ENCODE peak calls at places on chromosomes 2 and 18, in nine cellular contexts. M is cardiac muscle cell, D is endothelial cell, Z is uterus, U is nephron progenitor cell, R is stomach, J is foreskin fibroblast, A is IMR-90, O is osteocyte. I is an unnamed sample.

GRCh38 chr2:133792223-133792622 is 224.0 kb upstream of the NCKAP5 start:
- DNase-seq in J (no peak), Z (no peak), O (no peak), A (no peak), D (no peak), R (no peak), U (no peak), M (no peak), I (no peak)

GRCh38 chr2:182655750-182656149 is 60.3 kb upstream of the DNAJC10 start:
- DNase-seq in Z (no peak), A (no peak), O (no peak), M (no peak), J (no peak), D (no peak), R (no peak), U (no peak), I (no peak)

GRCh38 chr18:35456181-35456850 is 41.4 kb downstream of the INO80C start:
- DNase-seq in U (no peak), R (no peak), M (peak), D (no peak), A (peak), O (no peak), Z (peak), J (no peak), I (no peak)

GRCh38 chr2:52036853-52037252 is 1004.9 kb upstream of the NRXN1 start:
- DNase-seq in D (no peak), Z (no peak), J (no peak), U (no peak), M (no peak), A (no peak), R (no peak), O (no peak), I (no peak)

GRCh38 chr2:68295523-68295922 is 24.2 kb downstream of the CNRIP1 start:
- DNase-seq in R (no peak), O (no peak), U (no peak), Z (no peak), J (no peak), A (no peak), M (no peak), D (no peak), I (no peak)

GRCh38 chr2:74267068-74267467 is 68.7 kb downstream of the MTHFD2 start:
- DNase-seq in A (no peak), Z (no peak), O (no peak), J (no peak), R (peak), U (no peak), M (no peak), D (no peak), I (no peak)

GRCh38 chr18:58174285-58174684 is 130.3 kb downstream of the NEDD4L start:
- DNase-seq in O (no peak), U (no peak), D (no peak), R (no peak), Z (no peak), J (no peak), A (no peak), M (no peak), I (no peak)

GRCh38 chr2:212618636-212619035 is 80.0 kb upstream of the ERBB4 start:
- DNase-seq in R (no peak), O (no peak), U (no peak), D (no peak), M (no peak), J (no peak), A (peak), Z (no peak), I (no peak)

GRCh38 chr2:134252092-134252775 is 1.6 kb upstream of the MGAT5 start:
- DNase-seq in D (no peak), Z (no peak), M (no peak), A (peak), U (no peak), O (no peak), J (peak), R (no peak), I (no peak)

GRCh38 chr18:58996131-58996632 is 131.5 kb downstream of the ZNF532 start:
- DNase-seq in M (peak), J (peak), R (no peak), O (no peak), D (no peak), Z (no peak), A (peak), U (no peak), I (no peak)

GRCh38 chr18:7230646-7231349 is at the start of gene LRRC30:
- DNase-seq in O (no peak), M (no peak), U (no peak), A (no peak), R (no peak), Z (no peak), J (no peak), D (no peak), I (no peak)

GRCh38 chr2:120456867-120457266 is 110.9 kb downstream of the INHBB start:
- DNase-seq in D (no peak), A (no peak), R (no peak), O (no peak), Z (no peak), M (no peak), U (no peak), J (no peak), I (no peak)

GRCh38 chr2:74817333-74817732 is 16.6 kb upstream of the HK2 start:
- DNase-seq in U (no peak), M (no peak), A (no peak), O (no peak), R (no peak), D (no peak), J (no peak), Z (no peak), I (no peak)

GRCh38 chr2:3126686-3127278 is 250.8 kb downstream of the EIPR1 start:
- DNase-seq in M (peak), R (no peak), A (no peak), J (no peak), O (no peak), U (no peak), D (peak), Z (no peak), I (no peak)

GRCh38 chr2:70978388-70979357 is at the start of gene ANKRD53:
- DNase-seq in Z (peak), J (peak), O (peak), A (no peak), R (peak), M (peak), U (peak), D (peak), I (peak)

GRCh38 chr2:1771626-1772280 is 27.4 kb upstream of the PXDN start:
- DNase-seq in Z (no peak), A (no peak), M (no peak), O (no peak), R (peak), J (no peak), D (no peak), U (no peak), I (no peak)

GRCh38 chr2:135647836-135648579 is 93.6 kb upstream of the UBXN4 start:
- DNase-seq in Z (no peak), M (no peak), O (no peak), A (no peak), J (no peak), D (no peak), U (no peak), R (no peak), I (no peak)

GRCh38 chr2:182616471-182617393 is 99.3 kb upstream of the DNAJC10 start:
- DNase-seq in D (no peak), U (no peak), A (peak), M (peak), R (no peak), Z (no peak), J (peak), O (no peak), I (no peak)

GRCh38 chr2:32748158-32748557 is 120.3 kb downstream of the TTC27 start:
- DNase-seq in R (no peak), J (no peak), D (no peak), Z (no peak), O (no peak), U (no peak), A (no peak), M (no peak), I (no peak)

GRCh38 chr2:200479617-200480292 is 30.1 kb downstream of the KCTD18 start:
- DNase-seq in D (no peak), J (peak), Z (no peak), R (no peak), O (no peak), A (peak), M (peak), U (no peak), I (no peak)

GRCh38 chr2:172084484-172084733 is 898 bp upstream of the DLX1 start:
- DNase-seq in A (no peak), Z (no peak), M (no peak), R (no peak), U (no peak), J (no peak), O (no peak), D (no peak), I (no peak)

GRCh38 chr18:74081966-74082365 is 65.7 kb downstream of the FBXO15 start:
- DNase-seq in J (no peak), D (no peak), U (no peak), O (no peak), Z (no peak), R (no peak), M (no peak), A (no peak), I (no peak)

GRCh38 chr2:32805104-32806095 is 141.4 kb upstream of the LTBP1 start:
- DNase-seq in A (peak), J (no peak), Z (no peak), U (no peak), M (no peak), O (no peak), R (no peak), D (no peak), I (no peak)

GRCh38 chr2:24721470-24721869 is 71.7 kb downstream of the PTRHD1 start:
- DNase-seq in M (peak), Z (peak), J (peak), R (peak), A (peak), O (no peak), D (no peak), U (no peak), I (no peak)

GRCh38 chr2:180291060-180291459 is 284.0 kb upstream of the CWC22 start:
- DNase-seq in A (peak), D (no peak), Z (no peak), R (no peak), J (peak), O (no peak), U (no peak), M (peak), I (no peak)

GRCh38 chr2:61176755-61177726 is 15.1 kb downstream of the C2orf74 start:
- DNase-seq in M (peak), A (peak), D (peak), O (peak), Z (peak), R (peak), J (peak), U (peak), I (peak)

GRCh38 chr18:7987284-7987976 is 420.3 kb downstream of the PTPRM start:
- DNase-seq in M (peak), J (peak), D (no peak), Z (no peak), A (peak), O (no peak), R (no peak), U (no peak), I (no peak)

GRCh38 chr2:127525692-127526141 is 572 bp downstream of the IWS1 start:
- DNase-seq in R (no peak), U (peak), Z (no peak), O (no peak), A (peak), D (peak), M (peak), J (no peak), I (no peak)

GRCh38 chr18:3422905-3423304 is 27.1 kb upstream of the TGIF1 start:
- DNase-seq in Z (no peak), A (no peak), R (no peak), D (no peak), J (no peak), U (no peak), O (no peak), M (no peak), I (no peak)

GRCh38 chr2:218036371-218036770 is 32.7 kb upstream of the RUFY4 start:
- DNase-seq in J (no peak), Z (no peak), U (no peak), O (no peak), A (no peak), R (no peak), D (no peak), M (no peak), I (no peak)

DNA sequence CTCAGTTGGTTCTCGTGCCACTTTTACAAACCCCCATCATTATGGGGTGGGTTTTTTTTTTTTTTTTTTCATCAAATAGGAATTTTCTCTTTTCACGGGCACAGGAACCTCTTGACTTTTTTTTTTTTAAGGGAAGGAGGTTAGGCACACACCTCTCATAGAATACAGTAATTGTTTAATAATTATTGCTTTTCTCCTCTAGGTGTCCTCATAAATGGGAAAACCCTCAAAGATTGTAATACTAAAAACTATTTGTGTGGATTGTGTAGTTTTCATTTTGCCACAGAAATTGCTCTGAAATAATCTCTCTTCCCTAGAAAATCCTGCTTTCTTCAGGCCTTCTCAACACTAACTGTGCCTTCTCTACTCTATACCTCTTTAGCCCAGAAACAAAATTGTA is 147.3 kb downstream of the GREB1L start:
- DNase-seq in M (no peak), Z (no peak), J (no peak), U (no peak), O (no peak), D (no peak), A (no peak), R (no peak), I (no peak)
- TF ChIP-seq CTCF in M (no peak), Z (no peak), J (peak), U (no peak), O (no peak), D (no peak), A (no peak), R (no peak), I (no peak)

DNA sequence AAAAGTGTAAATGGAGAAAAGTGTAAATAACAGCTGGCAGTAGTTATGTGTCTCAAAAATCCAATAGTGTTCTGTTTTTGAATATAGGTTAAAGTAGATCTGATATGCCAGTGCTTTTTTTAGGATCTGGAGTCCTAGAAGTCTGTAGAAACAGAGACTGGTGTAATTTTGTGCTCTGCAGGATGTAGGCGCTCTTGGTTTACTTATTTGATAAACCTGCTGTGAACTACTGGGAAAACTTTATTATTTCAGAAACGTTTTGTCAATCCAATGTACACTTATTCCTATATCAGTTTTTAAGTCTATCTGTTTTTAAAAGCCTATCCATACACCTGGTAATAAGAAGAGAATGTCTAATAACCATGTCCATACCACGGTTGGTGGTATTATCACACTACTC is 530.8 kb upstream of the ZNF804A start:
- DNase-seq in U (no peak), M (no peak), R (no peak), J (no peak), O (no peak), D (peak), Z (no peak), A (no peak), I (no peak)
- TF ChIP-seq CTCF in U (no peak), M (no peak), R (no peak), J (no peak), O (no peak), D (no peak), Z (no peak), A (no peak), I (peak)

DNA sequence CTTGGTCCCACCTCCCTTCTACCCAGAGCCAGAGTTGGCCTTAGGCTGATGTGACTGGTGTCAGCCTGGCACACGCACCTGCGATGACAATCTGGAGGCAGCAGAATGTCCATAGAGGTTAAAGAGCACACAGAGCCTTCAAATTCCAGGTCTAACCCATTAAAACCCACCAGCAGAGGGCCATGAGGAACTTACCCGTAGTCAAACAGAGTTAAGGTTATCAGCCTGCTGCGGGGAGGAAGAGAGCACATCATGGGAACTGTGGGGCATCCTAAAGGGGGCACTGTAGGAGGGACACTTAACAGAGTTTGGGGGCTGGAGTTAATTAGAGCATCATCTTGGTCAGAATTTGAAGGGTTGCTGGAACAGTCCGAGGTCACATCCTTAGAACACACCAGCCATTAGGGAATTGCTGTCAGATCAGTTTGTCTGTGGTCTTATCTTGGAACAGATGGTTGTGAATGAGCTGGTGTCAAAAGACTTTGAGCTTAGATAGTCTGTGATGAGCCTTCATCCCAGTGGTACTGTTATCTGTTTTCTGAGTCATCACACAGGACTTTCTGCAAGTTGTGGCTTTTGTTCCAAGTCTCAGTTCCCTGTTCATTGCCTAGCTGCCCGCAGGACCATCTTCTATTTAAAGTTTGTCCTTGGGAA is 248.6 kb downstream of the LOXHD1 start:
- DNase-seq in J (no peak), Z (no peak), O (no peak), M (peak), R (no peak), U (no peak), A (no peak), D (peak), I (no peak)
- TF ChIP-seq CTCF in J (no peak), Z (no peak), O (peak), M (peak), R (no peak), U (peak), A (no peak), D (peak), I (peak)

GRCh38 chr18:23684515-23685197 is 4.6 kb upstream of the LAMA3 start:
- DNase-seq in Z (peak), O (no peak), M (peak), U (no peak), J (peak), D (no peak), R (no peak), A (no peak), I (no peak)

GRCh38 chr18:23690505-23691068 is 1.3 kb downstream of the LAMA3 start:
- DNase-seq in U (peak), A (no peak), R (no peak), O (no peak), J (no peak), Z (peak), D (no peak), M (no peak), I (no peak)

GRCh38 chr18:23688528-23688927 is 725 bp upstream of the LAMA3 start:
- DNase-seq in R (no peak), Z (no peak), D (no peak), J (no peak), A (no peak), U (no peak), O (no peak), M (no peak), I (no peak)

GRCh38 chr18:23689616-23690504 is 607 bp downstream of the LAMA3 start:
- DNase-seq in J (no peak), M (no peak), U (peak), D (peak), A (no peak), Z (peak), R (peak), O (peak), I (peak)

GRCh38 chr18:23689031-23689615 is at the start of gene LAMA3:
- DNase-seq in R (peak), A (peak), U (peak), Z (peak), D (peak), M (peak), J (peak), O (no peak), I (peak)
- TF ChIP-seq CTCF in R (no peak), A (no peak), U (no peak), Z (peak), D (no peak), M (peak), J (peak), O (no peak), I (no peak)

DNA sequence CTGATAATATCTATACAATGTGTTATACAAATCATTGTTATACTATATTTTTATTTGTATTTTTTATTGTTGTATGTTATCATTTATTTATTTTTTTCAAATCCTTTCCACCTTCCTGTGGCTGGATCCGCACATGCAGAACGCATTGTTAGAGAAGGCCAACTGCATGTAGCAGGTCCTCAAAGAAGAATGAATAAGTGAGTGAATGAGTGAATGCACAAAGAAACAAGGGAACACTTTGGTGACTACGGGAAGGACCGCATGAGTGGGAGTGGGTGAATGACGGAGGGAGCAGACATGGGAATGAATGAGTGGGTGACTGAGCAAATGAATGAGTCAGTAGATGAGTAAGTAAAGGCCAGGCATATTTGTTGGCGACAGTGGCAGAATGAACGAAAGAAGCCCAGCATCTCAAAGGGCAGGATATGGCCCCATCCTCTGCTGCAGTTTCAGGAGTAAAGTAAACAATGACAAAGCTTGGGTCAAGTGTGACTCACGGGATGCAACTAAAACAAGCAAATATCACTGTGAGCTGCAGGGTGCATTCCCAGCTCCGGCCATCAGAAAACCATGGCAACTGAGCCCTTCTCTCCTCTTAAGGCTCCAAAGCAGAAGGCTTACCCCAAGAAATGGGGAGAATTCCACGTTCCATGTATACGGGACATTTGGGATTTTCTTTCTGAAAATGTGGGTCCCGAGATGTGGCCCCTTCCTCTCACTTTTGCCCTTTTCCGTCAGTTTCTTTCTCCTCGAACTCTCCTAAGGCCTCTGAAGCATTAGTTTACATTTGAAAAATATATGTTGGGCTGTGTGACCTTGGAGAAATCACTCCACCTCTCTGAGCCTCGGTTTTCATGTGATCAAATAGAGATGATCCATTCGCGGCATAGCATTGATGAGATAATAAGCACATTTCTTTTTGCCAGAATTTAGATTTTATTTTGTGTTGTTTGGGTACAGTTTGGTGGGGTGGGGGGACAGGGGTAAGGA is 24.5 kb downstream of the KCNF1 start:
- DNase-seq in J (peak), D (peak), M (peak), A (peak), Z (no peak), U (no peak), R (no peak), O (no peak), I (no peak)
- TF ChIP-seq CTCF in J (no peak), D (no peak), M (no peak), A (peak), Z (no peak), U (no peak), R (no peak), O (no peak), I (no peak)

GRCh38 chr2:162795312-162795711 is 43.3 kb downstream of the KCNH7 start:
- DNase-seq in U (no peak), A (no peak), J (no peak), Z (no peak), R (no peak), M (no peak), D (no peak), O (no peak), I (no peak)
- TF ChIP-seq CTCF in U (no peak), A (no peak), J (no peak), Z (no peak), R (no peak), M (no peak), D (no peak), O (peak), I (no peak)

I was measured in progenitor cell of endocrine pancreas.